ENCODE peak calls at places on chromosome 1, in four cellular contexts. W is hepatic stellate cell; Q is SHP77 treated with DMSO at 0.1 percent for 48 hours; Y is stimulated activated CD4-positive, alpha-beta T cell treated with anti-CD3 and anti-CD28 coated beads, Interleukin-2, amount 100 ng/mL, for 24 hours. D is an unnamed sample.

GRCh38 chr1:111747282-111747734 is 8.1 kb upstream of the INKA2 start:
- DNase-seq in W (peak), Y (peak), Q (peak), D (no peak)

GRCh38 chr1:228394571-228395394 is 11.9 kb downstream of the TRIM11 start:
- DNase-seq in Y (no peak), W (no peak), Q (no peak), D (peak)

GRCh38 chr1:77589231-77589630 is 93.2 kb downstream of the ZZZ3 start:
- DNase-seq in Y (no peak), Q (no peak), W (no peak), D (no peak)

GRCh38 chr1:38905985-38906384 is 24.6 kb upstream of the GJA9 start:
- DNase-seq in W (no peak), Y (no peak), Q (no peak), D (no peak)

GRCh38 chr1:7363481-7363880 is 407.6 kb upstream of the VAMP3 start:
- DNase-seq in W (no peak), Q (no peak), Y (no peak), D (no peak)

GRCh38 chr1:55974714-55975441 is 604.5 kb downstream of the PLPP3 start:
- DNase-seq in Q (no peak), W (peak), Y (no peak), D (no peak)

GRCh38 chr1:1957533-1957961 is 38.5 kb upstream of the TMEM52 start:
- DNase-seq in Q (no peak), Y (no peak), W (no peak), D (no peak)

GRCh38 chr1:67431869-67432578 is 1.8 kb upstream of the SERBP1 start:
- DNase-seq in W (no peak), Q (no peak), Y (no peak), D (no peak)

GRCh38 chr1:224644553-224645154 is 28.5 kb downstream of the CNIH3 start:
- DNase-seq in W (peak), Q (peak), Y (peak), D (no peak)

GRCh38 chr1:160400646-160401486 is 502 bp downstream of the VANGL2 start:
- DNase-seq in Y (no peak), Q (no peak), W (no peak), D (no peak)

GRCh38 chr1:185158806-185159205 is 1.8 kb downstream of the SWT1 start:
- DNase-seq in Y (no peak), W (no peak), Q (no peak), D (no peak)

GRCh38 chr1:86499987-86500593 is 31.4 kb downstream of the CLCA1 start:
- DNase-seq in Q (peak), Y (no peak), W (no peak), D (no peak)

GRCh38 chr1:38004284-38005101 is 821 bp downstream of the FHL3 start:
- DNase-seq in W (no peak), Q (no peak), Y (no peak), D (no peak)

GRCh38 chr1:113373644-113374043 is 16.7 kb upstream of the MAGI3 start:
- DNase-seq in Y (no peak), W (no peak), Q (no peak), D (no peak)

GRCh38 chr1:112110031-112110430 is 120.6 kb upstream of the KCND3 start:
- DNase-seq in W (no peak), Y (no peak), Q (no peak), D (no peak)

D was measured in sigmoid colon.